ENCODE peak calls at places on chromosomes 12 and 14, in nine cellular contexts. U is substantia nigra; E is HL-60; S is activated CD4-positive, alpha-beta T cell treated with anti-CD3 and anti-CD28 coated beads, Interleukin-2, amount 50 U/mL, for 24 hours; H is HS-27A; A is NCI-H1092 treated with DMSO at 0.1 percent for 48 hours; N is stimulated activated CD4-positive, alpha-beta T cell treated with anti-CD3 and anti-CD28 coated beads, Interleukin-1b, Interleukin-23, amount 100 ng/mL, for 4 hours; P is activated T-cell treated with anti-CD3 and anti-CD28 coated beads, Interleukin-2, amount 50 U/mL, for 24 hours; I is CD8-positive, alpha-beta T cell. W is an unnamed sample.

GRCh38 chr14:99560946-99561683 is 42.9 kb downstream of the CCDC85C start:
- DNase-seq in U (no peak), E (no peak), S (no peak), H (no peak), A (peak), N (no peak), P (no peak), I (no peak), W (no peak)

GRCh38 chr12:97142737-97143450 is 235.8 kb downstream of the NEDD1 start:
- DNase-seq in U (no peak), E (no peak), S (no peak), H (no peak), A (peak), N (no peak), P (no peak), I (no peak), W (no peak)

GRCh38 chr14:73829526-73830431 is 21.9 kb upstream of the PTGR2 start:
- DNase-seq in U (no peak), E (no peak), S (peak), H (no peak), A (no peak), N (no peak), P (peak), I (no peak), W (no peak)

GRCh38 chr12:31591308-31591901 is 469 bp upstream of the DENND5B start:
- DNase-seq in U (peak), E (no peak), S (no peak), H (no peak), A (peak), N (no peak), P (peak), I (no peak), W (peak)

GRCh38 chr14:99579077-99579836 is 24.8 kb downstream of the CCDC85C start:
- DNase-seq in U (no peak), E (no peak), S (no peak), H (no peak), A (no peak), N (no peak), P (no peak), I (no peak), W (no peak)

GRCh38 chr12:46717159-46717558 is 108.6 kb downstream of the SLC38A4 start:
- DNase-seq in U (no peak), E (no peak), S (no peak), H (no peak), A (no peak), N (no peak), P (no peak), I (no peak), W (no peak)

GRCh38 chr12:95446511-95446910 is 27.4 kb upstream of the METAP2 start:
- DNase-seq in U (no peak), E (no peak), S (no peak), H (no peak), A (no peak), N (no peak), P (no peak), I (no peak), W (no peak)

GRCh38 chr12:123522164-123522563 is 11.4 kb downstream of the RILPL1 start:
- DNase-seq in U (no peak), E (no peak), S (no peak), H (no peak), A (no peak), N (no peak), P (no peak), I (no peak), W (no peak)

GRCh38 chr12:110424237-110424636 is 20.7 kb upstream of the ANAPC7 start:
- DNase-seq in U (no peak), E (no peak), S (no peak), H (no peak), A (no peak), N (no peak), P (no peak), I (no peak), W (no peak)

GRCh38 chr12:42586268-42586667 is 3.3 kb downstream of the PRICKLE1 start:
- DNase-seq in U (no peak), E (no peak), S (no peak), H (no peak), A (no peak), N (no peak), P (no peak), I (no peak), W (no peak)